ENCODE peak calls at places on chromosomes 1 and 21, in four cellular contexts. U is mammary epithelial cell, V is fibroblast of the aortic adventitia, N is lower lobe of right lung. Z is an unnamed sample.

GRCh38 chr1:63615809-63616420 is 22.7 kb downstream of the PGM1 start:
- DNase-seq in U (peak; percentile 58), V (peak; percentile 88), N (no peak), Z (no peak)

GRCh38 chr1:43383449-43383848 is 6.2 kb downstream of the MED8 start:
- DNase-seq in U (no peak), V (no peak), N (no peak), Z (no peak)

GRCh38 chr1:37808369-37809319 is 636 bp upstream of the YRDC start:
- DNase-seq in U (peak; percentile 75), V (peak; percentile 68), N (peak; percentile 54), Z (peak; percentile 78)

GRCh38 chr1:10917513-10918454 is 94.7 kb upstream of the TARDBP start:
- DNase-seq in U (no peak), V (no peak), N (no peak), Z (no peak)

GRCh38 chr1:217443845-217444244 is 187.0 kb downstream of the GPATCH2 start:
- DNase-seq in U (no peak), V (no peak), N (no peak), Z (no peak)

GRCh38 chr1:34547043-34547674 is 207.7 kb upstream of the GJB5 start:
- DNase-seq in U (peak; percentile 16), V (peak; percentile 5), N (no peak), Z (no peak)

GRCh38 chr1:23394176-23394575 is 24.5 kb upstream of the ZNF436 start:
- DNase-seq in U (no peak), V (peak; percentile 96), N (no peak), Z (no peak)

GRCh38 chr1:2970311-2971145 is 50.7 kb upstream of the ACTRT2 start:
- DNase-seq in U (no peak), V (no peak), N (no peak), Z (peak; percentile 64)

GRCh38 chr1:34164510-34165381 is at the start of gene CSMD2:
- DNase-seq in U (peak; percentile 14), V (peak; percentile 68), N (no peak), Z (no peak)

GRCh38 chr1:67645495-67646144 is 39.4 kb upstream of the GADD45A start:
- DNase-seq in U (no peak), V (peak; percentile 79), N (no peak), Z (peak; percentile 85)

GRCh38 chr21:32768530-32768929 is 3.0 kb downstream of the PAXBP1 start:
- DNase-seq in U (no peak), V (peak; percentile 13), N (no peak), Z (no peak)

GRCh38 chr1:30111431-30111830 is 612.0 kb downstream of the MATN1 start:
- DNase-seq in U (peak; percentile 16), V (peak; percentile 49), N (no peak), Z (no peak)

GRCh38 chr21:32562426-32562825 is 22.9 kb downstream of the TCP10L start:
- DNase-seq in U (no peak), V (peak; percentile 91), N (no peak), Z (no peak)

GRCh38 chr1:167221804-167222610 is 1.3 kb downstream of the POU2F1 start:
- DNase-seq in U (peak; percentile 85), V (peak; percentile 75), N (peak; percentile 78), Z (peak; percentile 83)

GRCh38 chr1:26191739-26192138 is 1.3 kb downstream of the CATSPER4 start:
- DNase-seq in U (no peak), V (no peak), N (no peak), Z (no peak)

GRCh38 chr1:23475134-23475628 is 8.8 kb downstream of the ASAP3 start:
- DNase-seq in U (peak; percentile 93), V (peak; percentile 99), N (no peak), Z (no peak)

GRCh38 chr1:3465091-3465934 is 10.8 kb downstream of the ARHGEF16 start:
- DNase-seq in U (no peak), V (no peak), N (peak; percentile 43), Z (no peak)

GRCh38 chr1:150528196-150528595 is 12.6 kb downstream of the FALEC start:
- DNase-seq in U (peak; percentile 47), V (peak; percentile 63), N (no peak), Z (no peak)

GRCh38 chr1:182616130-182617074 is 12.2 kb upstream of the RGS16 start:
- DNase-seq in U (peak; percentile 6), V (peak; percentile 86), N (peak; percentile 88), Z (peak; percentile 86)
- H3K4me3 ChIP-seq in U (no peak overlapping the region), V (peak overlapping the region; percentile 17), N (peak overlapping the region; percentile 61), Z (peak overlapping the region; percentile 72)

GRCh38 chr1:152047954-152048640 is 11.3 kb upstream of the S100A11 start:
- DNase-seq in U (peak; percentile 99), V (peak; percentile 99), N (peak; percentile 95), Z (peak; percentile 96)

GRCh38 chr1:152049291-152050073 is 12.7 kb upstream of the S100A11 start:
- DNase-seq in U (peak; percentile 82), V (peak; percentile 87), N (no peak), Z (no peak)

GRCh38 chr1:152050886-152051764 is 14.3 kb upstream of the S100A11 start:
- DNase-seq in U (peak; percentile 88), V (peak; percentile 23), N (no peak), Z (no peak)

GRCh38 chr1:152047607-152047953 is 10.8 kb upstream of the S100A11 start:
- DNase-seq in U (peak; percentile 98), V (peak; percentile 90), N (no peak), Z (peak; percentile 81)

GRCh38 chr1:152048641-152048970 is 11.8 kb upstream of the S100A11 start:
- DNase-seq in U (no peak), V (no peak), N (no peak), Z (no peak)
- H3K4me3 ChIP-seq in U (no peak overlapping the region), V (peak overlapping the region; percentile 33), N (peak overlapping the region; percentile 33), Z (peak overlapping the region; percentile 52)

GRCh38 chr1:21302747-21303715 is 12.8 kb upstream of the ECE1 start:
- DNase-seq in U (peak; percentile 76), V (peak; percentile 82), N (no peak), Z (peak; percentile 76)

GRCh38 chr1:21299007-21299406 is 8.7 kb upstream of the ECE1 start:
- DNase-seq in U (peak; percentile 45), V (no peak), N (no peak), Z (peak; percentile 55)

GRCh38 chr1:21301794-21302440 is 11.7 kb upstream of the ECE1 start:
- DNase-seq in U (no peak), V (no peak), N (no peak), Z (peak; percentile 68)

GRCh38 chr1:21299780-21300395 is 9.6 kb upstream of the ECE1 start:
- DNase-seq in U (no peak), V (no peak), N (no peak), Z (peak; percentile 65)

GRCh38 chr1:21300774-21301173 is 10.5 kb upstream of the ECE1 start:
- DNase-seq in U (no peak), V (no peak), N (no peak), Z (no peak)
- H3K4me3 ChIP-seq in U (no peak overlapping the region), V (no peak overlapping the region), N (no peak overlapping the region), Z (no peak overlapping the region)

GRCh38 chr1:56569661-56570060 is 9.7 kb downstream of the PLPP3 start:
- DNase-seq in U (peak; percentile 18), V (peak; percentile 11), N (no peak), Z (no peak)
- H3K4me3 ChIP-seq in U (no peak overlapping the region), V (no peak overlapping the region), N (no peak overlapping the region), Z (no peak overlapping the region)

GRCh38 chr1:53894644-53895043 is 657 bp downstream of the DIO1 start:
- DNase-seq in U (no peak), V (no peak), N (no peak), Z (no peak)
- H3K4me3 ChIP-seq in U (no peak overlapping the region), V (no peak overlapping the region), N (no peak overlapping the region), Z (no peak overlapping the region)

GRCh38 chr1:226975259-226975908 is 35.3 kb downstream of the COQ8A start:
- DNase-seq in U (no peak), V (no peak), N (no peak), Z (peak; percentile 59)
- H3K4me3 ChIP-seq in U (no peak overlapping the region), V (no peak overlapping the region), N (no peak overlapping the region), Z (peak overlapping the region; percentile 52)

GRCh38 chr1:70091811-70092210 is 113.6 kb downstream of the LRRC40 start:
- DNase-seq in U (no peak), V (no peak), N (no peak), Z (no peak)

GRCh38 chr1:70086897-70087296 is 118.5 kb downstream of the LRRC40 start:
- DNase-seq in U (no peak), V (no peak), N (no peak), Z (no peak)

GRCh38 chr1:70093250-70093975 is 112.0 kb downstream of the LRRC40 start:
- DNase-seq in U (no peak), V (no peak), N (no peak), Z (no peak)

GRCh38 chr1:70090146-70090545 is 115.2 kb downstream of the LRRC40 start:
- DNase-seq in U (no peak), V (no peak), N (no peak), Z (no peak)

DNA sequence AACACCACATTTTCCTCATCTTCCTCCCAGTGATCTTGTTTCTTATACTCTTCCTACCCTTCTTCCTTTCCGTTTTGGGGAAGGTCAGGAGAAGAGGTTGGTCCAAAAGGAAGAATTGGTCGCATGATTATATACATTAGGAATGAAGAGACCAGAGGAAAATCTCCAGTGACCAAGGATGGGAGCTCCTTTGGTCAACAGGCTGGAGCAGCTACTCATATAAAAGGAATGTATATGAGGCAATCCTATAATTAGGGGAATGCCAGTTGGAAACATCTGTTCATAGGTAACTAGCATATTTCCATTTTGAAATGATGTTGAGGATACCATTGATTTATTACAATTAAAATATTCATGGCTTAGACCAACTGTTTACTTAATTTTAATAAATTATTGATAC is 114.5 kb downstream of the LRRC40 start:
- DNase-seq in U (peak; percentile 68), V (peak; percentile 72), N (no peak), Z (no peak)
- H3K4me3 ChIP-seq in U (no peak overlapping the region), V (no peak overlapping the region), N (no peak overlapping the region), Z (no peak overlapping the region)

DNA sequence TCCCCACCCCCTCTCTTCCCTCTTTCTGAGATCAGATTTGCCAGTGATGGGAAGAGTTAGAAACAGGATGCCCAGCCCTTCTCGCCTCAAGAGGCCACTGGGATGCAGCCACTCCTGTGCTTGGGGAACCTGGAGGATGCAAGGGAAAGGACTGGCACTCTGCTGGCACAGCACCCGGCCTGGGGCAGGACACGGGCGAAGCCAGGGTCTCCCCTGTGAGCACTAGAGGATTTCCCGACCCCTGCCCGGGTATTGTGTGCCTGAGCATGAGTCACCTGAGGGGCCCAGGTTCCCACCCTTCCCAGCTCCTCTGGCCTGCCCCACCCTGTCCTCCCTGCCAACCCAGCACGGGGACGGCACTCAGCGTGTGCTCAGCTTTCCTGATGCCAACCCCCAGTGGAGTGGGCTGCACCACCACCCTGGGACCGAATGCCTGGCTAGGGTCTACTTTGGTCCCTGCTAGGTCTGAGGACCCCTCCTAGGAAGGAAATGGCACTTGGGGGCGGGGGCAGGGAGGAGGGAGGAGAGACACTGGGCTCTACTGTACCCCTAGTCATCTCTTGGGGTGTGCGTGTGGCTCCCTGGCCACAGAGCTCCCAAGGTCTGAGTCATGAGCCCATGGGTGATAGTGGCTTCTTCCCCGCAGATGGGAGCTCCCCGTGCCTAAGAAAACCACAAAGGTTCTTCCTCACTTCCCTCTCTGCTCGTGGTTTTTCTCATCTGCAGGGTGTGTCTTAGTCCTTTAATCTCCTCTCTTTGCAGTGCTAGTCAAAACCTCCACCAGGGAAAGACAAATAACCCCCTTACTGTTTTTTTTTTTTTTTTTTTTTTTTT is 12.4 kb downstream of the LMNA start:
- DNase-seq in U (peak; percentile 95), V (peak; percentile 90), N (peak; percentile 70), Z (no peak)
- H3K4me3 ChIP-seq in U (no peak overlapping the region), V (peak overlapping the region; percentile 54), N (peak overlapping the region; percentile 21), Z (peak overlapping the region; percentile 96)

GRCh38 chr1:85224734-85225623 is 24.2 kb upstream of the SYDE2 start:
- DNase-seq in U (peak; percentile 60), V (no peak), N (peak; percentile 61), Z (no peak)
- H3K4me3 ChIP-seq in U (no peak overlapping the region), V (no peak overlapping the region), N (no peak overlapping the region), Z (no peak overlapping the region)

GRCh38 chr21:43938751-43939442 is 73.2 kb upstream of the TRAPPC10 start:
- DNase-seq in U (peak; percentile 46), V (peak; percentile 60), N (peak; percentile 89), Z (no peak)
- H3K4me3 ChIP-seq in U (peak overlapping the region; percentile 43), V (peak overlapping the region; percentile 53), N (peak overlapping the region; percentile 50), Z (peak overlapping the region; percentile 62)

Z was measured in coronary artery.